ENCODE peak calls at places on chromosomes 6 and 20, in five cellular contexts. N is H1, W is GM12878, U is HepG2, X is K562. Q is an unnamed sample.

GRCh38 chr6:130760006-130760405 is 67.2 kb upstream of the SMLR1 start:
- DNase-seq in N (no peak), X (no peak), U (peak; percentile 64), W (no peak), Q (peak; percentile 60)

GRCh38 chr20:10228330-10228729 is 9.7 kb downstream of the SNAP25 start:
- DNase-seq in X (no peak), U (peak; percentile 61), W (no peak), N (no peak), Q (no peak)

GRCh38 chr20:5504061-5504739 is 187.4 kb upstream of the PROKR2 start:
- DNase-seq in U (peak; percentile 40), N (no peak), X (peak; percentile 60), W (no peak), Q (peak; percentile 30)

GRCh38 chr6:16688984-16689636 is 72.2 kb downstream of the ATXN1 start:
- DNase-seq in U (no peak), W (no peak), N (no peak), X (no peak), Q (no peak)

GRCh38 chr6:152975204-152975915 is 7.5 kb downstream of the FBXO5 start:
- DNase-seq in W (no peak), N (no peak), U (no peak), X (no peak), Q (no peak)

GRCh38 chr6:88712243-88712936 is 251.0 kb downstream of the RNGTT start:
- DNase-seq in U (peak; percentile 3), N (no peak), X (no peak), W (no peak), Q (no peak)

GRCh38 chr6:53861543-53861942 is 66.7 kb downstream of the LRRC1 start:
- DNase-seq in W (no peak), X (no peak), U (no peak), N (no peak), Q (no peak)

GRCh38 chr6:82617648-82618047 is 254.0 kb downstream of the TPBG start:
- DNase-seq in X (no peak), N (no peak), W (no peak), U (no peak), Q (no peak)

GRCh38 chr6:6712258-6712978 is 123.9 kb downstream of the LY86 start:
- DNase-seq in U (peak; percentile 83), N (no peak), X (peak; percentile 91), W (no peak), Q (no peak)

GRCh38 chr6:98835149-98836024 is 1.0 kb downstream of the POU3F2 start:
- DNase-seq in U (no peak), W (no peak), X (no peak), N (no peak), Q (no peak)

GRCh38 chr20:57263127-57263609 is 3.3 kb downstream of the BMP7 start:
- DNase-seq in U (no peak), N (no peak), W (no peak), X (no peak), Q (no peak)

GRCh38 chr6:50699086-50699886 is 14.0 kb upstream of the TFAP2D start:
- DNase-seq in U (no peak), N (no peak), W (no peak), X (no peak), Q (peak; percentile 41)

GRCh38 chr6:71402101-71402500 is 113.5 kb downstream of the OGFRL1 start:
- DNase-seq in U (no peak), N (no peak), W (no peak), X (no peak), Q (no peak)

GRCh38 chr6:56101141-56101553 is 146.2 kb downstream of the COL21A1 start:
- DNase-seq in X (no peak), N (no peak), U (peak; percentile 48), W (no peak), Q (no peak)

GRCh38 chr6:155272353-155273222 is 8.8 kb downstream of the CLDN20 start:
- DNase-seq in X (no peak), N (no peak), U (no peak), W (no peak), Q (no peak)

GRCh38 chr6:3264356-3264755 is 5.6 kb downstream of the PSMG4 start:
- DNase-seq in W (no peak), N (no peak), U (no peak), X (no peak), Q (no peak)

GRCh38 chr20:61426361-61426760 is 174.3 kb downstream of the CDH4 start:
- DNase-seq in U (no peak), X (no peak), N (no peak), W (no peak), Q (no peak)

GRCh38 chr20:34043025-34043424 is 49.3 kb downstream of the RALY start:
- DNase-seq in W (no peak), U (no peak), N (no peak), X (no peak), Q (no peak)

GRCh38 chr6:90533615-90534336 is 53.1 kb downstream of the MAP3K7 start:
- DNase-seq in W (no peak), U (no peak), N (no peak), X (no peak), Q (no peak)

GRCh38 chr6:57113105-57113504 is 23.1 kb downstream of the ZNF451 start:
- DNase-seq in W (no peak), N (no peak), X (no peak), U (no peak), Q (no peak)

GRCh38 chr6:151160869-151161268 is 78.9 kb upstream of the AKAP12 start:
- DNase-seq in X (no peak), W (no peak), U (peak; percentile 57), N (no peak), Q (no peak)

GRCh38 chr6:52725133-52725529 is 38.1 kb downstream of the GSTA2 start:
- DNase-seq in X (peak; percentile 14), U (no peak), W (no peak), N (no peak), Q (no peak)

GRCh38 chr6:129369737-129370136 is 340.2 kb downstream of the ARHGAP18 start:
- DNase-seq in W (no peak), N (no peak), U (no peak), X (no peak), Q (no peak)

GRCh38 chr6:90202156-90202555 is 94.5 kb downstream of the BACH2 start:
- DNase-seq in N (no peak), X (no peak), U (no peak), W (no peak), Q (no peak)

GRCh38 chr6:135324531-135324930 is 143.4 kb downstream of the MYB start:
- DNase-seq in X (no peak), U (no peak), W (no peak), N (no peak), Q (no peak)

GRCh38 chr6:135323202-135323668 is 142.1 kb downstream of the MYB start:
- DNase-seq in N (no peak), W (peak; percentile 72), X (peak; percentile 88), U (no peak), Q (no peak)

GRCh38 chr6:135323979-135324378 is 142.9 kb downstream of the MYB start:
- DNase-seq in X (no peak), W (no peak), U (no peak), N (no peak), Q (no peak)

GRCh38 chr6:135328136-135328535 is 147.0 kb downstream of the MYB start:
- DNase-seq in X (no peak), W (no peak), N (no peak), U (no peak), Q (no peak)

GRCh38 chr6:135325624-135326424 is 144.7 kb downstream of the MYB start:
- DNase-seq in W (no peak), U (no peak), N (no peak), X (peak; percentile 73), Q (no peak)
- TF ChIP-seq SP1 in W (no peak), U (no peak), N (no peak), X (no peak), Q (no peak)

GRCh38 chr6:157143885-157144795 is 179.2 kb downstream of the TMEM242 start:
- DNase-seq in N (no peak), X (no peak), W (no peak), U (no peak), Q (no peak)
- TF ChIP-seq MAX in N (no peak), X (no peak), W (no peak), U (no peak), Q (no peak)

GRCh38 chr6:111798281-111798725 is 74.9 kb downstream of the FYN start:
- DNase-seq in U (peak; percentile 69), N (no peak), W (no peak), X (no peak), Q (no peak)
- TF ChIP-seq CREB1 in U (no peak), N (no peak), W (no peak), X (no peak), Q (no peak)

GRCh38 chr6:62479722-62480121 is 193.7 kb upstream of the KHDRBS2 start:
- DNase-seq in U (no peak), N (no peak), X (no peak), W (no peak), Q (no peak)

DNA sequence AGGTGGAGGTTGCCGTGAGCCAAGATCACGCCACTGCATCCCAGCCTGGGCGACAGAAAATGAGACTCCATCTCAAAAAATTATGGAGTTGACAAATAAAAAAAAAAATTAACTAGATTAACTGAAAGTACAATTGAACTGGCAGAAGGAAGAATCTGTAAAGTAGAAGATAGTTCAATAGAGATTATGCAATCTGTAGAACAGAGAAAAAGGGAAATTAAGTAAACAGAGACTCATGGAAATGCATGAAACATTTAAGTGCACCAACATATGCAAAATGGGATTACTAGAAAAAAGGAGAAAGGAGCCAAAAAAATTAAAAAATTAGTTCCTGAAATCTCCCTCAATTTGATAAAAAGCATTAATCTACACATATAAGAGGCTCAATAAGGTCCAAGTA is 188.8 kb upstream of the KHDRBS2 start:
- DNase-seq in W (no peak), X (no peak), N (no peak), U (no peak), Q (no peak)
- TF ChIP-seq SP1 in W (no peak), X (no peak), N (no peak), U (no peak), Q (no peak)

GRCh38 chr6:144149558-144149893 is 791 bp upstream of the STX11 start:
- DNase-seq in X (no peak), W (no peak), N (no peak), U (no peak), Q (no peak)

GRCh38 chr6:144149894-144150672 is at the start of gene STX11:
- DNase-seq in U (no peak), X (peak; percentile 82), W (peak; percentile 57), N (peak; percentile 10), Q (peak; percentile 64)

GRCh38 chr6:144148891-144149290 is 1.4 kb upstream of the STX11 start:
- DNase-seq in U (no peak), W (no peak), N (no peak), X (no peak), Q (no peak)

GRCh38 chr6:144151010-144151727 is 852 bp downstream of the STX11 start:
- DNase-seq in N (no peak), W (peak; percentile 88), X (peak; percentile 19), U (no peak), Q (no peak)

GRCh38 chr6:144150673-144151009 is 324 bp downstream of the STX11 start:
- DNase-seq in W (no peak), N (peak; percentile 3), U (no peak), X (peak; percentile 25), Q (peak; percentile 64)
- TF ChIP-seq MAX in W (no peak), N (no peak), U (no peak), X (no peak), Q (no peak)

DNA sequence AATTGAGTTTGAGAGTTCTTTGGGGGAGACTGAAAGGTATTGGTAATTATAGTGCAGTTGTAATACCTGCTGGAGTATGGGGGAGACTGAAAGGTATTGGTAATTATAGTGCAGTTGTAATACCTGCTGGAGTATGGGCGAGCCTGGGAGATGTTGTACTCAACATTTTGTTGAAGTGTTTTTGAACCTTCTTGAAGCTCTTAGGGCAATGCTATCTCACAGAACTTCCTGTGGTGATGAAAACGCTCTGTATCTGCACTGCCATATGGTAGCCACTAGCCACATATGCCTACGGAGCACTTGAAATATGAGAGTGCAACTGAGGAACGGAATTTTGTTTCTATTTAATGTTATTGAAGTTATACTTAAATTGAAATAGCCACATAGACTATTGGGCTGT is 95.1 kb upstream of the HDGFL1 start:
- DNase-seq in X (no peak), W (no peak), N (no peak), U (no peak), Q (no peak)
- TF ChIP-seq CREB1 in X (no peak), W (no peak), N (no peak), U (no peak), Q (no peak)